ENCODE peak calls at places on chromosomes 5 and 9, in five cellular contexts. W is stimulated activated CD8-positive, alpha-beta memory T cell treated with anti-CD3 and anti-CD28 coated beads, Interleukin-2, amount 100 ng/mL, for 48 hours; K is sciatic nerve; E is GF-D8; G is OCI-LY7. U is an unnamed sample.

GRCh38 chr5:170145462-170145861 is 39.8 kb downstream of the FOXI1 start:
- DNase-seq in K (no peak), E (no peak), G (peak), W (no peak), U (peak)

GRCh38 chr9:118596374-118597015 is 772.7 kb downstream of the BRINP1 start:
- DNase-seq in W (no peak), K (no peak), E (no peak), G (no peak), U (no peak)

GRCh38 chr5:32760091-32760509 is 49.0 kb downstream of the NPR3 start:
- DNase-seq in K (no peak), E (no peak), G (no peak), W (no peak), U (no peak)

GRCh38 chr5:93875693-93876092 is 134.3 kb upstream of the POU5F2 start:
- DNase-seq in K (no peak), W (no peak), E (no peak), G (no peak), U (no peak)

GRCh38 chr5:3995954-3996619 is 400.5 kb downstream of the IRX1 start:
- DNase-seq in G (no peak), W (no peak), E (no peak), K (no peak), U (no peak)

GRCh38 chr5:144598451-144599068 is 427.9 kb downstream of the KCTD16 start:
- DNase-seq in K (no peak), E (no peak), W (no peak), G (no peak), U (no peak)

GRCh38 chr5:148685520-148686134 is 31.3 kb upstream of the HTR4 start:
- DNase-seq in W (no peak), K (no peak), E (no peak), G (no peak), U (no peak)

GRCh38 chr5:149175346-149176113 is 34.2 kb downstream of the ABLIM3 start:
- DNase-seq in W (no peak), G (no peak), K (no peak), E (no peak), U (no peak)

GRCh38 chr5:6085461-6085860 is 292.9 kb downstream of the MED10 start:
- DNase-seq in G (no peak), E (no peak), K (no peak), W (no peak), U (no peak)

GRCh38 chr5:142960309-142960696 is 190.1 kb downstream of the ARHGAP26 start:
- DNase-seq in W (no peak), G (no peak), E (no peak), K (no peak), U (no peak)

GRCh38 chr5:38417658-38418017 is 138.8 kb downstream of the LIFR start:
- DNase-seq in E (no peak), K (no peak), G (no peak), W (no peak), U (no peak)

GRCh38 chr5:173618927-173619519 is 2.6 kb upstream of the BOD1 start:
- DNase-seq in W (no peak), G (peak), K (no peak), E (peak), U (no peak)

GRCh38 chr5:72280655-72281069 is 39.4 kb downstream of the MRPS27 start:
- DNase-seq in E (no peak), K (no peak), W (no peak), G (no peak), U (no peak)

GRCh38 chr5:73596705-73597328 is 29.2 kb upstream of the ARHGEF28 start:
- DNase-seq in W (no peak), E (no peak), K (no peak), G (peak), U (no peak)